ENCODE peak calls at places on chromosomes 11 and 22, in nine cellular contexts. O is stimulated activated CD4-positive, alpha-beta T cell treated with anti-CD3 and anti-CD28 coated beads, Interleukin-2, amount 100 ng/mL, for 24 hours; F is transverse colon; G is effector CD4-positive, alpha-beta T cell; W is G401; B is lower lobe of right lung; U is activated T-helper 1 cell treated with Interleukin-2 at 50 U/mL for 16 hours; M is HT1080; N is neural progenitor cell. K is an unnamed sample.

GRCh38 chr11:63766501-63767270 is 1.9 kb downstream of the ZFTA start:
- DNase-seq in O (no peak), F (no peak), G (no peak), W (no peak), B (no peak), U (no peak), M (no peak), N (peak), K (no peak)

GRCh38 chr11:56497010-56497409 is 5.8 kb upstream of the OR5M8 start:
- DNase-seq in O (no peak), F (no peak), G (no peak), W (no peak), B (no peak), U (no peak), M (no peak), N (no peak), K (no peak)

GRCh38 chr11:94315664-94316063 is 11.3 kb downstream of the IZUMO1R start:
- DNase-seq in O (no peak), F (no peak), G (no peak), W (no peak), B (no peak), U (no peak), M (peak), N (no peak), K (no peak)

GRCh38 chr22:36371920-36372319 is 15.8 kb downstream of the MYH9 start:
- DNase-seq in O (no peak), F (no peak), G (no peak), W (no peak), B (no peak), U (no peak), M (no peak), N (no peak), K (no peak)

GRCh38 chr11:86218125-86219081 is 26.1 kb upstream of the EED start:
- DNase-seq in O (peak), F (peak), G (peak), W (peak), B (peak), U (peak), M (peak), N (peak), K (no peak)

GRCh38 chr11:44764583-44764982 is 37.8 kb downstream of the TSPAN18 start:
- DNase-seq in O (no peak), F (no peak), G (no peak), W (no peak), B (no peak), U (no peak), M (no peak), N (no peak), K (no peak)

GRCh38 chr11:63459586-63459985 is 31.4 kb downstream of the PLAAT5 start:
- DNase-seq in O (no peak), F (no peak), G (no peak), W (no peak), B (no peak), U (no peak), M (peak), N (no peak), K (no peak)

GRCh38 chr11:72259490-72259889 is 15.5 kb upstream of the PHOX2A start:
- DNase-seq in O (no peak), F (no peak), G (no peak), W (no peak), B (no peak), U (no peak), M (no peak), N (no peak), K (no peak)

GRCh38 chr22:19855504-19856409 is 1.1 kb upstream of the GNB1L start:
- DNase-seq in O (peak), F (peak), G (peak), W (peak), B (peak), U (peak), M (peak), N (no peak), K (no peak)

K was measured in omental fat pad.